ENCODE peak calls at places on chromosomes 5 and 9, in seven cellular contexts. O is retinal pigment epithelial cell, H is hepatocyte, B is fibroblast of lung, C is prostate gland, Z is left ventricle myocardium inferior, E is adrenal gland. P is an unnamed sample.

GRCh38 chr5:175873090-175873454 is 1.7 kb downstream of the CPLX2 start:
- DNase-seq in Z (no peak), E (peak), O (no peak), H (peak), C (no peak), B (no peak), P (no peak)

GRCh38 chr9:23821400-23822181 is 4.4 kb downstream of the ELAVL2 start:
- DNase-seq in C (no peak), B (peak), Z (no peak), E (peak), H (peak), O (no peak), P (no peak)

GRCh38 chr5:36442796-36443195 is 141.1 kb upstream of the RANBP3L start:
- DNase-seq in B (peak), H (no peak), C (no peak), E (no peak), O (no peak), Z (no peak), P (peak)

GRCh38 chr5:94409440-94409839 is 209.0 kb downstream of the KIAA0825 start:
- DNase-seq in E (no peak), H (no peak), C (no peak), Z (no peak), O (no peak), B (no peak), P (no peak)

GRCh38 chr5:78653031-78653430 is 4.5 kb upstream of the LHFPL2 start:
- DNase-seq in O (no peak), B (no peak), C (no peak), H (no peak), E (no peak), Z (no peak), P (no peak)

GRCh38 chr9:128553695-128554094 is 1.3 kb downstream of the SPTAN1 start:
- DNase-seq in O (peak), E (no peak), Z (no peak), B (peak), C (no peak), H (peak), P (no peak)

GRCh38 chr9:83410701-83411100 is 127.5 kb downstream of the FRMD3 start:
- DNase-seq in O (no peak), H (no peak), B (no peak), E (no peak), C (no peak), Z (no peak), P (no peak)

GRCh38 chr5:38825494-38825893 is 20.3 kb upstream of the OSMR start:
- DNase-seq in H (no peak), O (no peak), B (peak), Z (no peak), C (no peak), E (no peak), P (no peak)

GRCh38 chr9:105296889-105297288 is 52.4 kb downstream of the SLC44A1 start:
- DNase-seq in H (peak), Z (no peak), C (no peak), E (no peak), O (peak), B (peak), P (no peak)

GRCh38 chr9:17005085-17005484 is 129.8 kb upstream of the CNTLN start:
- DNase-seq in B (peak), O (no peak), H (peak), Z (peak), E (no peak), C (peak), P (no peak)

GRCh38 chr5:134511796-134512660 is 13.4 kb upstream of the JADE2 start:
- DNase-seq in E (peak), O (no peak), H (peak), B (peak), C (no peak), Z (peak), P (no peak)

GRCh38 chr9:134536931-134537330 is 104.7 kb upstream of the COL5A1 start:
- DNase-seq in O (no peak), C (no peak), Z (peak), B (no peak), E (no peak), H (no peak), P (no peak)

GRCh38 chr9:26170224-26170623 is 492.0 kb upstream of the TUSC1 start:
- DNase-seq in B (peak), E (no peak), H (no peak), O (no peak), Z (no peak), C (no peak), P (no peak)

GRCh38 chr9:35618854-35619799 is 914 bp upstream of the CD72 start:
- DNase-seq in E (no peak), H (no peak), C (no peak), O (no peak), Z (no peak), B (no peak), P (peak)

GRCh38 chr5:140293091-140293996 is 9.6 kb downstream of the PFDN1 start:
- DNase-seq in E (no peak), H (peak), Z (no peak), O (no peak), C (no peak), B (peak), P (peak)

GRCh38 chr5:38420691-38421395 is 135.6 kb downstream of the LIFR start:
- DNase-seq in H (peak), C (peak), E (peak), O (no peak), B (peak), Z (peak), P (peak)

GRCh38 chr9:119811030-119811429 is 441.8 kb upstream of the BRINP1 start:
- DNase-seq in B (peak), C (no peak), Z (no peak), H (peak), E (no peak), O (no peak), P (no peak)

GRCh38 chr9:133995012-133995896 is 3.1 kb upstream of the VAV2 start:
- DNase-seq in Z (no peak), O (no peak), B (peak), C (no peak), E (peak), H (peak), P (peak)

GRCh38 chr5:139453683-139454567 is 8.6 kb downstream of the ECSCR start:
- DNase-seq in C (no peak), O (no peak), H (no peak), E (no peak), Z (no peak), B (no peak), P (peak)

GRCh38 chr9:114560956-114561355 is 26.6 kb upstream of the ATP6V1G1 start:
- DNase-seq in H (no peak), C (no peak), Z (no peak), E (no peak), B (peak), O (no peak), P (no peak)

GRCh38 chr9:114558027-114558675 is 29.4 kb upstream of the ATP6V1G1 start:
- DNase-seq in B (no peak), E (no peak), H (peak), Z (no peak), C (peak), O (no peak), P (no peak)

GRCh38 chr9:114565204-114565603 is 22.4 kb upstream of the ATP6V1G1 start:
- DNase-seq in O (no peak), E (no peak), B (no peak), H (no peak), Z (no peak), C (no peak), P (no peak)

GRCh38 chr9:114561771-114562170 is 25.8 kb upstream of the ATP6V1G1 start:
- DNase-seq in Z (no peak), O (no peak), B (no peak), E (no peak), H (no peak), C (no peak), P (no peak)

DNA sequence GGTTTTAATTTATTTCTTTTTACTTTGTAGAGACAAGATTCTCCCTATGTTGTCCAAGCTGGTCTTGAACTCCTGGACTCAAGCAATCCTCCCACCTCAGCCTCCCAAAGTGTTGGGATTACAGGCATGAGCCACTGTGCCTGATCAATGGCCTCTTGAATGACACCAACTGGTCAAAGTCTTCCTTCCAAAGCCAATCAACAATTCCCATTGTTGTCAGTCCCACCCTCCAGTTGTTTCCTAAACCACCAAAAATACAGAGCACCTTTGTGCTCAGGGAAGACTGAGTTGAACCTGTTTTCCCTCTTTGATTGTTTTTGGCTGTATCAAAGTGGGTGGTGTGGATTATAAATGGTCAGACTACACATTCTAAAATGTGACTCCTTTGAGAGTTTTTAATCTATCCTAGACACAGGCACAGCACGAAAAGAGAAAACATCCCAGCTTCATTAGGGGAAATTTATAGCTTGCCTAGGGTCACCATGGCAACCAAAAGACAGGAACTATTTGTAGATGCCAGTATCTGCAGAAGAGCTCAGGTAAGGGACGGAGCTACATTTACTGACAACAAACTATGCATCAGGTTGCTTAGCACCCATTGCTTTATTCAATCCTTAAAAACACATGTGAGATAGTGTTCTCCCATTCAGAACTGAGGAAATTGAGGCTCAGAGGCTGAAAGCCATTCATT is 27.6 kb upstream of the ATP6V1G1 start:
- DNase-seq in Z (no peak), E (no peak), O (no peak), H (peak), B (no peak), C (no peak), P (no peak)
- H3K4me3 ChIP-seq in Z (no peak), E (no peak), O (no peak), H (no peak), B (no peak), C (no peak), P (no peak)

GRCh38 chr5:154368041-154368800 is 77.6 kb upstream of the SAP30L start:
- DNase-seq in O (peak), H (peak), Z (no peak), C (peak), E (no peak), B (peak), P (no peak)

GRCh38 chr5:154371687-154372086 is 74.1 kb upstream of the SAP30L start:
- DNase-seq in H (peak), E (no peak), B (peak), C (no peak), O (peak), Z (no peak), P (no peak)

GRCh38 chr5:154370730-154371334 is 75.0 kb upstream of the SAP30L start:
- DNase-seq in Z (peak), C (no peak), E (no peak), H (no peak), O (no peak), B (peak), P (no peak)

GRCh38 chr5:154369682-154370081 is 76.1 kb upstream of the SAP30L start:
- DNase-seq in H (no peak), O (no peak), B (peak), Z (no peak), E (no peak), C (no peak), P (no peak)

GRCh38 chr5:154370119-154370518 is 75.7 kb upstream of the SAP30L start:
- DNase-seq in C (no peak), O (no peak), E (no peak), Z (no peak), B (peak), H (no peak), P (no peak)
- H3K4me3 ChIP-seq in C (no peak), O (no peak), E (no peak), Z (no peak), B (no peak), H (no peak), P (no peak)

DNA sequence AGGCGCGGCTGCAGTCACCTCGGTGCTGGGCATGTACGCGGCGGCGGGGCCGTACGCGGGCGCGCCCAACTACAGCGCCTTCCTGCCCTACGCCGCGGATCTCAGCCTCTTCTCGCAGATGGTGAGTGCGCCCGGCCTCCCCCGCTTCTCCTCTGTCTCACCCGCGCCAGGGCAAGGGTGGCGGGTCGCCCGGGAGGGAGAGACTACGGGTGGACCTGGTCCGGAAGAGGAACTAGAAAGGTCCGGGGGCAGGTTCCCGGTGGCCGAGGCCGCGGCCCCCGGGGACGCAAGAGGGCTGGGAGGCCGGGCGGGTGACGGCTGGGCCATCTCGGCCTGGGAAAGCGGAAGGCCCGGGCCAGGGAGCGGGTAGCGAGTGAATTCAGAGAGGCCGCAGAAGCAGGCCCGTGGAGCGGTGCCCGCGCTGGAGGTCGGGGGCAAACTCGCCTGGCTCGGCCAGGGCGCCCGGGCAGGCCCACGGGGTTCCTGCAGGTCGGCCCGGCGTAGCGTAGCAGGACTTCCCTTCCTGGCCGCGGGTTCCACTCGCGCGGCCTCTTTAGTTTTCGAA is 711 bp downstream of the IRX1 start:
- DNase-seq in Z (no peak), H (peak), E (no peak), O (no peak), C (no peak), B (peak), P (no peak)
- H3K4me3 ChIP-seq in Z (peak), H (no peak), E (no peak), O (no peak), C (peak), B (no peak), P (no peak)

GRCh38 chr5:77209495-77210090 is 887 bp upstream of the PDE8B start:
- DNase-seq in O (no peak), H (no peak), Z (no peak), C (no peak), B (no peak), E (no peak), P (no peak)
- H3K4me3 ChIP-seq in O (peak), H (no peak), Z (peak), C (peak), B (no peak), E (no peak), P (no peak)

GRCh38 chr5:1493941-1494340 is 29.8 kb downstream of the LPCAT1 start:
- DNase-seq in Z (no peak), C (no peak), E (no peak), H (no peak), O (no peak), B (no peak), P (no peak)
- H3K4me3 ChIP-seq in Z (no peak), C (no peak), E (no peak), H (no peak), O (no peak), B (no peak), P (no peak)

DNA sequence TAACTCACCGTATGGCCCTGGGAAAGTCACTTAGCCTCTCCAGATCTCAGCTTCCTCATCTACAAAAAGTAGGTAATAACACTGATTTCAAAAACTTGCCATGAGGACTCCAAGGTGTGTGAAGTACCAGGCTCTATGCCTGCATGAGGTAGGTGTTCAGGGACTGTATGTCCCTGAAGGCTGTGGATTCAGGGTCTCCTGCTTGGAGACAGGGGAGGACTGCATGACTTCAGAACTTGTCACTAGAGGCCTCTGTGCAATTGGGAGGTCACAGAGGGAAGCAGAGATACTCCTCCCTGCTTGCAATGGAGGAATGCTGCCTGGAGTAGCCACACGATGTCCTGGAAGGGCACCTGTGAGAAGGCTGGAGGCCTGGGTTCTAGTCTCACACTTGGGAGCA is 2.2 kb downstream of the PDGFRB start:
- DNase-seq in Z (no peak), C (no peak), H (no peak), E (no peak), O (no peak), B (no peak), P (no peak)
- H3K4me3 ChIP-seq in Z (peak), C (peak), H (no peak), E (no peak), O (peak), B (peak), P (no peak)

GRCh38 chr9:73039916-73040263 is 87.0 kb upstream of the ALDH1A1 start:
- DNase-seq in Z (no peak), B (no peak), E (no peak), H (no peak), C (no peak), O (no peak), P (no peak)

GRCh38 chr9:73038613-73039012 is 85.8 kb upstream of the ALDH1A1 start:
- DNase-seq in C (no peak), E (peak), B (peak), H (no peak), O (peak), Z (peak), P (no peak)

GRCh38 chr9:73038089-73038509 is 85.2 kb upstream of the ALDH1A1 start:
- DNase-seq in B (no peak), Z (no peak), C (no peak), E (no peak), H (no peak), O (no peak), P (no peak)

GRCh38 chr9:73037613-73038012 is 84.8 kb upstream of the ALDH1A1 start:
- DNase-seq in B (peak), E (no peak), O (peak), C (no peak), H (no peak), Z (no peak), P (peak)

GRCh38 chr9:73039253-73039915 is 86.5 kb upstream of the ALDH1A1 start:
- DNase-seq in E (no peak), C (peak), B (peak), Z (no peak), H (peak), O (peak), P (no peak)
- H3K4me3 ChIP-seq in E (no peak), C (no peak), B (no peak), Z (no peak), H (no peak), O (no peak), P (no peak)

P was measured in Jurkat, Clone E6-1.